ENCODE peak calls at places on chromosomes 3 and 15, in ten cellular contexts. One of them, this sample, is unnamed.

GRCh38 chr3:112671930-112672715 is 31.2 kb upstream of the CCDC80 start:
- DNase-seq in foreskin fibroblast: peak
- DNase-seq in occipital lobe: no peak
- DNase-seq in CD4-positive, alpha-beta memory T cell: no peak
- DNase-seq in NCI-H774: no peak
- DNase-seq in activated naive CD8-positive, alpha-beta T cell treated with anti-CD3 and anti-CD28 coated beads, Interleukin-2, amount 50 U/mL, for 24 hours: no peak
- DNase-seq in epithelial cell of esophagus: peak
- DNase-seq in GM23338: no peak
- DNase-seq in K562: no peak
- DNase-seq in stimulated activated CD4-positive, alpha-beta T cell treated with anti-CD3 and anti-CD28 coated beads, Interleukin-4, amount 100 ng/mL, for 4 hours: no peak
- DNase-seq in this sample: no peak

GRCh38 chr3:17355591-17355990 is 386.8 kb downstream of the TBC1D5 start:
- DNase-seq in CD4-positive, alpha-beta memory T cell: no peak
- DNase-seq in NCI-H774: no peak
- DNase-seq in foreskin fibroblast: peak
- DNase-seq in occipital lobe: no peak
- DNase-seq in activated naive CD8-positive, alpha-beta T cell treated with anti-CD3 and anti-CD28 coated beads, Interleukin-2, amount 50 U/mL, for 24 hours: no peak
- DNase-seq in GM23338: no peak
- DNase-seq in K562: no peak
- DNase-seq in epithelial cell of esophagus: peak
- DNase-seq in stimulated activated CD4-positive, alpha-beta T cell treated with anti-CD3 and anti-CD28 coated beads, Interleukin-4, amount 100 ng/mL, for 4 hours: no peak
- DNase-seq in this sample: no peak

GRCh38 chr3:119831941-119832371 is 50.1 kb downstream of the NR1I2 start:
- DNase-seq in foreskin fibroblast: peak
- DNase-seq in K562: no peak
- DNase-seq in NCI-H774: no peak
- DNase-seq in CD4-positive, alpha-beta memory T cell: no peak
- DNase-seq in GM23338: no peak
- DNase-seq in epithelial cell of esophagus: no peak
- DNase-seq in stimulated activated CD4-positive, alpha-beta T cell treated with anti-CD3 and anti-CD28 coated beads, Interleukin-4, amount 100 ng/mL, for 4 hours: no peak
- DNase-seq in activated naive CD8-positive, alpha-beta T cell treated with anti-CD3 and anti-CD28 coated beads, Interleukin-2, amount 50 U/mL, for 24 hours: no peak
- DNase-seq in occipital lobe: no peak
- DNase-seq in this sample: peak

GRCh38 chr3:119184808-119185690 is 11.7 kb downstream of the UPK1B start:
- DNase-seq in NCI-H774: no peak
- DNase-seq in stimulated activated CD4-positive, alpha-beta T cell treated with anti-CD3 and anti-CD28 coated beads, Interleukin-4, amount 100 ng/mL, for 4 hours: no peak
- DNase-seq in CD4-positive, alpha-beta memory T cell: no peak
- DNase-seq in occipital lobe: no peak
- DNase-seq in GM23338: no peak
- DNase-seq in epithelial cell of esophagus: peak
- DNase-seq in foreskin fibroblast: peak
- DNase-seq in activated naive CD8-positive, alpha-beta T cell treated with anti-CD3 and anti-CD28 coated beads, Interleukin-2, amount 50 U/mL, for 24 hours: no peak
- DNase-seq in K562: no peak
- DNase-seq in this sample: no peak

GRCh38 chr3:112888388-112889085 is 41.9 kb upstream of the CD200R1L start:
- DNase-seq in foreskin fibroblast: no peak
- DNase-seq in K562: no peak
- DNase-seq in epithelial cell of esophagus: no peak
- DNase-seq in CD4-positive, alpha-beta memory T cell: no peak
- DNase-seq in activated naive CD8-positive, alpha-beta T cell treated with anti-CD3 and anti-CD28 coated beads, Interleukin-2, amount 50 U/mL, for 24 hours: no peak
- DNase-seq in stimulated activated CD4-positive, alpha-beta T cell treated with anti-CD3 and anti-CD28 coated beads, Interleukin-4, amount 100 ng/mL, for 4 hours: no peak
- DNase-seq in GM23338: no peak
- DNase-seq in occipital lobe: no peak
- DNase-seq in NCI-H774: no peak
- DNase-seq in this sample: no peak

GRCh38 chr3:120425877-120426276 is 24.9 kb downstream of the FSTL1 start:
- DNase-seq in GM23338: no peak
- DNase-seq in activated naive CD8-positive, alpha-beta T cell treated with anti-CD3 and anti-CD28 coated beads, Interleukin-2, amount 50 U/mL, for 24 hours: no peak
- DNase-seq in CD4-positive, alpha-beta memory T cell: no peak
- DNase-seq in NCI-H774: no peak
- DNase-seq in foreskin fibroblast: peak
- DNase-seq in K562: no peak
- DNase-seq in stimulated activated CD4-positive, alpha-beta T cell treated with anti-CD3 and anti-CD28 coated beads, Interleukin-4, amount 100 ng/mL, for 4 hours: no peak
- DNase-seq in occipital lobe: no peak
- DNase-seq in epithelial cell of esophagus: no peak
- DNase-seq in this sample: no peak

GRCh38 chr3:141926929-141927328 is 50.5 kb downstream of the ATP1B3 start:
- DNase-seq in CD4-positive, alpha-beta memory T cell: no peak
- DNase-seq in foreskin fibroblast: no peak
- DNase-seq in activated naive CD8-positive, alpha-beta T cell treated with anti-CD3 and anti-CD28 coated beads, Interleukin-2, amount 50 U/mL, for 24 hours: no peak
- DNase-seq in stimulated activated CD4-positive, alpha-beta T cell treated with anti-CD3 and anti-CD28 coated beads, Interleukin-4, amount 100 ng/mL, for 4 hours: no peak
- DNase-seq in epithelial cell of esophagus: no peak
- DNase-seq in NCI-H774: no peak
- DNase-seq in occipital lobe: no peak
- DNase-seq in GM23338: no peak
- DNase-seq in K562: no peak
- DNase-seq in this sample: no peak

GRCh38 chr3:187024561-187025226 is 94.4 kb downstream of the ST6GAL1 start:
- DNase-seq in stimulated activated CD4-positive, alpha-beta T cell treated with anti-CD3 and anti-CD28 coated beads, Interleukin-4, amount 100 ng/mL, for 4 hours: no peak
- DNase-seq in NCI-H774: no peak
- DNase-seq in occipital lobe: no peak
- DNase-seq in epithelial cell of esophagus: no peak
- DNase-seq in foreskin fibroblast: no peak
- DNase-seq in K562: no peak
- DNase-seq in activated naive CD8-positive, alpha-beta T cell treated with anti-CD3 and anti-CD28 coated beads, Interleukin-2, amount 50 U/mL, for 24 hours: no peak
- DNase-seq in GM23338: no peak
- DNase-seq in CD4-positive, alpha-beta memory T cell: no peak
- DNase-seq in this sample: no peak

GRCh38 chr15:38863381-38863780 is 298.8 kb upstream of the RASGRP1 start:
- DNase-seq in NCI-H774: no peak
- DNase-seq in CD4-positive, alpha-beta memory T cell: no peak
- DNase-seq in foreskin fibroblast: no peak
- DNase-seq in K562: no peak
- DNase-seq in GM23338: no peak
- DNase-seq in stimulated activated CD4-positive, alpha-beta T cell treated with anti-CD3 and anti-CD28 coated beads, Interleukin-4, amount 100 ng/mL, for 4 hours: no peak
- DNase-seq in activated naive CD8-positive, alpha-beta T cell treated with anti-CD3 and anti-CD28 coated beads, Interleukin-2, amount 50 U/mL, for 24 hours: no peak
- DNase-seq in occipital lobe: no peak
- DNase-seq in epithelial cell of esophagus: no peak
- DNase-seq in this sample: no peak

GRCh38 chr3:42747581-42747980 is 25.5 kb downstream of the CCDC13 start:
- DNase-seq in occipital lobe: no peak
- DNase-seq in CD4-positive, alpha-beta memory T cell: peak
- DNase-seq in activated naive CD8-positive, alpha-beta T cell treated with anti-CD3 and anti-CD28 coated beads, Interleukin-2, amount 50 U/mL, for 24 hours: no peak
- DNase-seq in epithelial cell of esophagus: peak
- DNase-seq in foreskin fibroblast: no peak
- DNase-seq in K562: no peak
- DNase-seq in NCI-H774: no peak
- DNase-seq in GM23338: no peak
- DNase-seq in stimulated activated CD4-positive, alpha-beta T cell treated with anti-CD3 and anti-CD28 coated beads, Interleukin-4, amount 100 ng/mL, for 4 hours: peak
- DNase-seq in this sample: no peak

GRCh38 chr15:48029656-48030055 is 91.1 kb upstream of the SLC24A5 start:
- DNase-seq in occipital lobe: no peak
- DNase-seq in foreskin fibroblast: no peak
- DNase-seq in stimulated activated CD4-positive, alpha-beta T cell treated with anti-CD3 and anti-CD28 coated beads, Interleukin-4, amount 100 ng/mL, for 4 hours: no peak
- DNase-seq in CD4-positive, alpha-beta memory T cell: no peak
- DNase-seq in GM23338: no peak
- DNase-seq in activated naive CD8-positive, alpha-beta T cell treated with anti-CD3 and anti-CD28 coated beads, Interleukin-2, amount 50 U/mL, for 24 hours: no peak
- DNase-seq in NCI-H774: no peak
- DNase-seq in epithelial cell of esophagus: no peak
- DNase-seq in K562: no peak
- DNase-seq in this sample: no peak

GRCh38 chr3:138395865-138396751 is 38.3 kb upstream of the ESYT3 start:
- DNase-seq in GM23338: no peak
- DNase-seq in K562: no peak
- DNase-seq in epithelial cell of esophagus: no peak
- DNase-seq in stimulated activated CD4-positive, alpha-beta T cell treated with anti-CD3 and anti-CD28 coated beads, Interleukin-4, amount 100 ng/mL, for 4 hours: no peak
- DNase-seq in foreskin fibroblast: no peak
- DNase-seq in CD4-positive, alpha-beta memory T cell: no peak
- DNase-seq in activated naive CD8-positive, alpha-beta T cell treated with anti-CD3 and anti-CD28 coated beads, Interleukin-2, amount 50 U/mL, for 24 hours: no peak
- DNase-seq in occipital lobe: no peak
- DNase-seq in NCI-H774: no peak
- DNase-seq in this sample: no peak

GRCh38 chr3:156304406-156304805 is 184.0 kb downstream of the KCNAB1 start:
- DNase-seq in epithelial cell of esophagus: peak
- DNase-seq in NCI-H774: no peak
- DNase-seq in activated naive CD8-positive, alpha-beta T cell treated with anti-CD3 and anti-CD28 coated beads, Interleukin-2, amount 50 U/mL, for 24 hours: no peak
- DNase-seq in foreskin fibroblast: peak
- DNase-seq in stimulated activated CD4-positive, alpha-beta T cell treated with anti-CD3 and anti-CD28 coated beads, Interleukin-4, amount 100 ng/mL, for 4 hours: no peak
- DNase-seq in K562: no peak
- DNase-seq in CD4-positive, alpha-beta memory T cell: no peak
- DNase-seq in GM23338: no peak
- DNase-seq in occipital lobe: no peak
- DNase-seq in this sample: no peak

GRCh38 chr3:8554725-8555621 is 53.4 kb downstream of the LMCD1 start:
- DNase-seq in CD4-positive, alpha-beta memory T cell: no peak
- DNase-seq in foreskin fibroblast: peak
- DNase-seq in K562: no peak
- DNase-seq in activated naive CD8-positive, alpha-beta T cell treated with anti-CD3 and anti-CD28 coated beads, Interleukin-2, amount 50 U/mL, for 24 hours: no peak
- DNase-seq in occipital lobe: no peak
- DNase-seq in GM23338: peak
- DNase-seq in stimulated activated CD4-positive, alpha-beta T cell treated with anti-CD3 and anti-CD28 coated beads, Interleukin-4, amount 100 ng/mL, for 4 hours: no peak
- DNase-seq in epithelial cell of esophagus: no peak
- DNase-seq in NCI-H774: no peak
- DNase-seq in this sample: peak

GRCh38 chr3:116393199-116393598 is 52.1 kb downstream of the LSAMP start:
- DNase-seq in NCI-H774: no peak
- DNase-seq in stimulated activated CD4-positive, alpha-beta T cell treated with anti-CD3 and anti-CD28 coated beads, Interleukin-4, amount 100 ng/mL, for 4 hours: no peak
- DNase-seq in GM23338: no peak
- DNase-seq in occipital lobe: no peak
- DNase-seq in K562: no peak
- DNase-seq in activated naive CD8-positive, alpha-beta T cell treated with anti-CD3 and anti-CD28 coated beads, Interleukin-2, amount 50 U/mL, for 24 hours: no peak
- DNase-seq in foreskin fibroblast: no peak
- DNase-seq in CD4-positive, alpha-beta memory T cell: no peak
- DNase-seq in epithelial cell of esophagus: no peak
- DNase-seq in this sample: no peak

GRCh38 chr3:171219258-171219657 is 192.7 kb upstream of the SLC2A2 start:
- DNase-seq in CD4-positive, alpha-beta memory T cell: no peak
- DNase-seq in occipital lobe: no peak
- DNase-seq in epithelial cell of esophagus: no peak
- DNase-seq in K562: no peak
- DNase-seq in NCI-H774: no peak
- DNase-seq in foreskin fibroblast: no peak
- DNase-seq in activated naive CD8-positive, alpha-beta T cell treated with anti-CD3 and anti-CD28 coated beads, Interleukin-2, amount 50 U/mL, for 24 hours: no peak
- DNase-seq in stimulated activated CD4-positive, alpha-beta T cell treated with anti-CD3 and anti-CD28 coated beads, Interleukin-4, amount 100 ng/mL, for 4 hours: no peak
- DNase-seq in GM23338: no peak
- DNase-seq in this sample: no peak

GRCh38 chr15:101067660-101068522 is 148.7 kb downstream of the LRRK1 start:
- DNase-seq in epithelial cell of esophagus: no peak
- DNase-seq in K562: no peak
- DNase-seq in foreskin fibroblast: no peak
- DNase-seq in GM23338: no peak
- DNase-seq in stimulated activated CD4-positive, alpha-beta T cell treated with anti-CD3 and anti-CD28 coated beads, Interleukin-4, amount 100 ng/mL, for 4 hours: no peak
- DNase-seq in activated naive CD8-positive, alpha-beta T cell treated with anti-CD3 and anti-CD28 coated beads, Interleukin-2, amount 50 U/mL, for 24 hours: no peak
- DNase-seq in occipital lobe: no peak
- DNase-seq in NCI-H774: no peak
- DNase-seq in CD4-positive, alpha-beta memory T cell: no peak
- DNase-seq in this sample: no peak

GRCh38 chr3:9180764-9181117 is 68.7 kb downstream of the SRGAP3 start:
- DNase-seq in stimulated activated CD4-positive, alpha-beta T cell treated with anti-CD3 and anti-CD28 coated beads, Interleukin-4, amount 100 ng/mL, for 4 hours: no peak
- DNase-seq in occipital lobe: peak
- DNase-seq in activated naive CD8-positive, alpha-beta T cell treated with anti-CD3 and anti-CD28 coated beads, Interleukin-2, amount 50 U/mL, for 24 hours: peak
- DNase-seq in GM23338: no peak
- DNase-seq in epithelial cell of esophagus: no peak
- DNase-seq in K562: no peak
- DNase-seq in foreskin fibroblast: no peak
- DNase-seq in CD4-positive, alpha-beta memory T cell: no peak
- DNase-seq in NCI-H774: no peak
- DNase-seq in this sample: no peak

GRCh38 chr3:66220602-66221377 is at the start of gene SLC25A26:
- DNase-seq in NCI-H774: peak
- DNase-seq in occipital lobe: peak
- DNase-seq in activated naive CD8-positive, alpha-beta T cell treated with anti-CD3 and anti-CD28 coated beads, Interleukin-2, amount 50 U/mL, for 24 hours: peak
- DNase-seq in foreskin fibroblast: peak
- DNase-seq in epithelial cell of esophagus: peak
- DNase-seq in K562: peak
- DNase-seq in CD4-positive, alpha-beta memory T cell: peak
- DNase-seq in stimulated activated CD4-positive, alpha-beta T cell treated with anti-CD3 and anti-CD28 coated beads, Interleukin-4, amount 100 ng/mL, for 4 hours: peak
- DNase-seq in GM23338: peak
- DNase-seq in this sample: peak

GRCh38 chr15:92645731-92646130 is 9.8 kb downstream of the FAM174B start:
- DNase-seq in activated naive CD8-positive, alpha-beta T cell treated with anti-CD3 and anti-CD28 coated beads, Interleukin-2, amount 50 U/mL, for 24 hours: no peak
- DNase-seq in GM23338: no peak
- DNase-seq in foreskin fibroblast: no peak
- DNase-seq in occipital lobe: no peak
- DNase-seq in K562: no peak
- DNase-seq in CD4-positive, alpha-beta memory T cell: no peak
- DNase-seq in stimulated activated CD4-positive, alpha-beta T cell treated with anti-CD3 and anti-CD28 coated beads, Interleukin-4, amount 100 ng/mL, for 4 hours: no peak
- DNase-seq in epithelial cell of esophagus: no peak
- DNase-seq in NCI-H774: no peak
- DNase-seq in this sample: no peak

GRCh38 chr15:81157195-81157938 is 23.3 kb downstream of the CFAP161 start:
- DNase-seq in occipital lobe: no peak
- DNase-seq in foreskin fibroblast: no peak
- DNase-seq in NCI-H774: no peak
- DNase-seq in stimulated activated CD4-positive, alpha-beta T cell treated with anti-CD3 and anti-CD28 coated beads, Interleukin-4, amount 100 ng/mL, for 4 hours: no peak
- DNase-seq in K562: no peak
- DNase-seq in epithelial cell of esophagus: peak
- DNase-seq in GM23338: no peak
- DNase-seq in activated naive CD8-positive, alpha-beta T cell treated with anti-CD3 and anti-CD28 coated beads, Interleukin-2, amount 50 U/mL, for 24 hours: no peak
- DNase-seq in CD4-positive, alpha-beta memory T cell: no peak
- DNase-seq in this sample: no peak

GRCh38 chr15:82044373-82045178 is 1.2 kb downstream of the MEX3B start:
- DNase-seq in occipital lobe: no peak
- DNase-seq in stimulated activated CD4-positive, alpha-beta T cell treated with anti-CD3 and anti-CD28 coated beads, Interleukin-4, amount 100 ng/mL, for 4 hours: peak
- DNase-seq in GM23338: peak
- DNase-seq in CD4-positive, alpha-beta memory T cell: peak
- DNase-seq in NCI-H774: no peak
- DNase-seq in activated naive CD8-positive, alpha-beta T cell treated with anti-CD3 and anti-CD28 coated beads, Interleukin-2, amount 50 U/mL, for 24 hours: peak
- DNase-seq in foreskin fibroblast: peak
- DNase-seq in epithelial cell of esophagus: peak
- DNase-seq in K562: peak
- DNase-seq in this sample: peak

GRCh38 chr3:53230789-53231188 is 25.0 kb downstream of the TKT start:
- DNase-seq in epithelial cell of esophagus: no peak
- DNase-seq in K562: no peak
- DNase-seq in activated naive CD8-positive, alpha-beta T cell treated with anti-CD3 and anti-CD28 coated beads, Interleukin-2, amount 50 U/mL, for 24 hours: no peak
- DNase-seq in CD4-positive, alpha-beta memory T cell: no peak
- DNase-seq in foreskin fibroblast: no peak
- DNase-seq in GM23338: no peak
- DNase-seq in NCI-H774: no peak
- DNase-seq in occipital lobe: no peak
- DNase-seq in stimulated activated CD4-positive, alpha-beta T cell treated with anti-CD3 and anti-CD28 coated beads, Interleukin-4, amount 100 ng/mL, for 4 hours: no peak
- DNase-seq in this sample: peak

GRCh38 chr3:88767746-88768145 is 339.7 kb upstream of the EPHA3 start:
- DNase-seq in foreskin fibroblast: no peak
- DNase-seq in GM23338: no peak
- DNase-seq in CD4-positive, alpha-beta memory T cell: no peak
- DNase-seq in NCI-H774: no peak
- DNase-seq in stimulated activated CD4-positive, alpha-beta T cell treated with anti-CD3 and anti-CD28 coated beads, Interleukin-4, amount 100 ng/mL, for 4 hours: no peak
- DNase-seq in epithelial cell of esophagus: peak
- DNase-seq in activated naive CD8-positive, alpha-beta T cell treated with anti-CD3 and anti-CD28 coated beads, Interleukin-2, amount 50 U/mL, for 24 hours: no peak
- DNase-seq in K562: no peak
- DNase-seq in occipital lobe: no peak
- DNase-seq in this sample: no peak

GRCh38 chr3:3853584-3853983 is 54.4 kb downstream of the LRRN1 start:
- DNase-seq in GM23338: no peak
- DNase-seq in stimulated activated CD4-positive, alpha-beta T cell treated with anti-CD3 and anti-CD28 coated beads, Interleukin-4, amount 100 ng/mL, for 4 hours: no peak
- DNase-seq in occipital lobe: no peak
- DNase-seq in K562: no peak
- DNase-seq in epithelial cell of esophagus: no peak
- DNase-seq in CD4-positive, alpha-beta memory T cell: no peak
- DNase-seq in NCI-H774: no peak
- DNase-seq in activated naive CD8-positive, alpha-beta T cell treated with anti-CD3 and anti-CD28 coated beads, Interleukin-2, amount 50 U/mL, for 24 hours: no peak
- DNase-seq in foreskin fibroblast: no peak
- DNase-seq in this sample: no peak

GRCh38 chr3:24502690-24503089 is 8.0 kb upstream of the THRB start:
- DNase-seq in NCI-H774: no peak
- DNase-seq in activated naive CD8-positive, alpha-beta T cell treated with anti-CD3 and anti-CD28 coated beads, Interleukin-2, amount 50 U/mL, for 24 hours: no peak
- DNase-seq in K562: no peak
- DNase-seq in stimulated activated CD4-positive, alpha-beta T cell treated with anti-CD3 and anti-CD28 coated beads, Interleukin-4, amount 100 ng/mL, for 4 hours: no peak
- DNase-seq in occipital lobe: no peak
- DNase-seq in epithelial cell of esophagus: peak
- DNase-seq in foreskin fibroblast: peak
- DNase-seq in GM23338: no peak
- DNase-seq in CD4-positive, alpha-beta memory T cell: no peak
- DNase-seq in this sample: no peak

GRCh38 chr3:126435456-126436315 is 40.0 kb downstream of the ZXDC start:
- DNase-seq in CD4-positive, alpha-beta memory T cell: no peak
- DNase-seq in foreskin fibroblast: no peak
- DNase-seq in K562: no peak
- DNase-seq in GM23338: no peak
- DNase-seq in NCI-H774: no peak
- DNase-seq in occipital lobe: no peak
- DNase-seq in activated naive CD8-positive, alpha-beta T cell treated with anti-CD3 and anti-CD28 coated beads, Interleukin-2, amount 50 U/mL, for 24 hours: no peak
- DNase-seq in epithelial cell of esophagus: no peak
- DNase-seq in stimulated activated CD4-positive, alpha-beta T cell treated with anti-CD3 and anti-CD28 coated beads, Interleukin-4, amount 100 ng/mL, for 4 hours: no peak
- DNase-seq in this sample: no peak

GRCh38 chr15:85312486-85312885 is 67.9 kb upstream of the AKAP13 start:
- DNase-seq in stimulated activated CD4-positive, alpha-beta T cell treated with anti-CD3 and anti-CD28 coated beads, Interleukin-4, amount 100 ng/mL, for 4 hours: no peak
- DNase-seq in K562: no peak
- DNase-seq in epithelial cell of esophagus: no peak
- DNase-seq in GM23338: peak
- DNase-seq in activated naive CD8-positive, alpha-beta T cell treated with anti-CD3 and anti-CD28 coated beads, Interleukin-2, amount 50 U/mL, for 24 hours: no peak
- DNase-seq in NCI-H774: no peak
- DNase-seq in CD4-positive, alpha-beta memory T cell: no peak
- DNase-seq in occipital lobe: no peak
- DNase-seq in foreskin fibroblast: no peak
- DNase-seq in this sample: no peak